ENCODE peak calls at places on chromosome 15, in four cellular contexts. U is A549, O is stomach, K is ovary. D is an unnamed sample.
A peak's percentile ranks its signal among the peaks of the same experiment; 100 is the strongest.

GRCh38 chr15:80476036-80476435 is 71.9 kb downstream of the ARNT2 start:
- DNase-seq in U (no peak), O (no peak), K (no peak), D (no peak)

GRCh38 chr15:62591842-62592838 is 427.1 kb upstream of the C2CD4B start:
- DNase-seq in U (peak; percentile 54), O (no peak), K (no peak), D (no peak)

GRCh38 chr15:90571063-90571541 is 41.4 kb downstream of the CRTC3 start:
- DNase-seq in U (peak; percentile 52), O (no peak), K (no peak), D (peak; percentile 46)

GRCh38 chr15:82943176-82943575 is 9.3 kb downstream of the HOMER2 start:
- DNase-seq in U (peak; percentile 48), O (no peak), K (no peak), D (no peak)

GRCh38 chr15:62360286-62360685 is 195.2 kb upstream of the C2CD4B start:
- DNase-seq in U (no peak), O (no peak), K (no peak), D (no peak)

GRCh38 chr15:75840659-75841058 is 2.6 kb upstream of the UBE2Q2 start:
- DNase-seq in U (peak; percentile 71), O (no peak), K (peak; percentile 44), D (peak; percentile 54)

GRCh38 chr15:62618432-62618831 is 424.1 kb upstream of the TPM1 start:
- DNase-seq in U (peak; percentile 22), O (no peak), K (no peak), D (no peak)

GRCh38 chr15:47813985-47814384 is 96.7 kb downstream of the SEMA6D start:
- DNase-seq in U (no peak), O (no peak), K (no peak), D (no peak)

GRCh38 chr15:80996247-80996646 is 4.5 kb upstream of the TLNRD1 start:
- DNase-seq in U (peak; percentile 58), O (no peak), K (no peak), D (no peak)

GRCh38 chr15:31032959-31033358 is 41.5 kb upstream of the MTMR10 start:
- DNase-seq in U (no peak), O (no peak), K (no peak), D (no peak)

GRCh38 chr15:45867281-45867680 is 232.5 kb downstream of the SQOR start:
- DNase-seq in U (no peak), O (no peak), K (no peak), D (no peak)

GRCh38 chr15:70507772-70508351 is 255.5 kb downstream of the UACA start:
- DNase-seq in U (peak; percentile 100), O (peak; percentile 44), K (no peak), D (no peak)

GRCh38 chr15:28086175-28086703 is 12.9 kb downstream of the OCA2 start:
- DNase-seq in U (peak; percentile 70), O (peak; percentile 68), K (no peak), D (no peak)

GRCh38 chr15:73325191-73325980 is 43.4 kb downstream of the HCN4 start:
- DNase-seq in U (peak; percentile 25), O (no peak), K (no peak), D (no peak)

GRCh38 chr15:46080018-46080417 is 445.2 kb downstream of the SQOR start:
- DNase-seq in U (no peak), O (no peak), K (no peak), D (no peak)

GRCh38 chr15:91894606-91895005 is 41.1 kb downstream of the SLCO3A1 start:
- DNase-seq in U (no peak), O (no peak), K (no peak), D (no peak)

GRCh38 chr15:57619746-57620145 is 28.0 kb downstream of the MYZAP start:
- DNase-seq in U (peak; percentile 21), O (no peak), K (no peak), D (no peak)

GRCh38 chr15:51243774-51244173 is 94.6 kb downstream of the CYP19A1 start:
- DNase-seq in U (no peak), O (no peak), K (no peak), D (no peak)

GRCh38 chr15:77035999-77036471 is 34.9 kb downstream of the TSPAN3 start:
- DNase-seq in U (no peak), O (peak; percentile 17), K (no peak), D (no peak)

GRCh38 chr15:35557544-35557943 is 11.6 kb upstream of the DPH6 start:
- DNase-seq in U (peak; percentile 48), O (no peak), K (no peak), D (no peak)

GRCh38 chr15:68278345-68279217 is 1.0 kb downstream of the FEM1B start:
- DNase-seq in U (peak; percentile 86), O (no peak), K (no peak), D (no peak)

GRCh38 chr15:50837256-50837770 is 71.2 kb upstream of the AP4E1 start:
- DNase-seq in U (no peak), O (no peak), K (no peak), D (no peak)

GRCh38 chr15:29110176-29110575 is 159.4 kb downstream of the NSMCE3 start:
- DNase-seq in U (no peak), O (no peak), K (no peak), D (no peak)

GRCh38 chr15:76310470-76311070 is 699 bp downstream of the ETFA start:
- DNase-seq in U (no peak), O (no peak), K (no peak), D (no peak)

GRCh38 chr15:89387140-89387903 is 52.7 kb upstream of the POLG start:
- DNase-seq in U (no peak), O (no peak), K (no peak), D (no peak)

GRCh38 chr15:29822685-29823459 is 604 bp upstream of the TJP1 start:
- DNase-seq in U (peak; percentile 87), O (peak; percentile 72), K (peak; percentile 66), D (no peak)

GRCh38 chr15:39156636-39157255 is 424.1 kb upstream of the THBS1 start:
- DNase-seq in U (no peak), O (no peak), K (no peak), D (peak; percentile 19)

GRCh38 chr15:97783240-97783639 is 177.3 kb upstream of the ARRDC4 start:
- DNase-seq in U (no peak), O (no peak), K (no peak), D (no peak)

GRCh38 chr15:97790180-97790579 is 170.3 kb upstream of the ARRDC4 start:
- DNase-seq in U (no peak), O (no peak), K (no peak), D (no peak)

GRCh38 chr15:97791824-97792792 is 168.4 kb upstream of the ARRDC4 start:
- DNase-seq in U (no peak), O (no peak), K (no peak), D (no peak)

GRCh38 chr15:97786741-97787140 is 173.8 kb upstream of the ARRDC4 start:
- DNase-seq in U (no peak), O (no peak), K (no peak), D (no peak)
- TF ChIP-seq EP300 in U (no peak), O (no peak), K (no peak), D (no peak)

GRCh38 chr15:79310612-79310984 is 314 bp upstream of the TMED3 start:
- DNase-seq in U (peak; percentile 51), O (no peak), K (no peak), D (no peak)

GRCh38 chr15:79314186-79314585 is 3.3 kb downstream of the TMED3 start:
- DNase-seq in U (no peak), O (no peak), K (no peak), D (no peak)

GRCh38 chr15:79308874-79309273 is 2.0 kb upstream of the TMED3 start:
- DNase-seq in U (no peak), O (no peak), K (no peak), D (no peak)

GRCh38 chr15:79311901-79312553 is 1.1 kb downstream of the TMED3 start:
- DNase-seq in U (no peak), O (no peak), K (no peak), D (no peak)

DNA sequence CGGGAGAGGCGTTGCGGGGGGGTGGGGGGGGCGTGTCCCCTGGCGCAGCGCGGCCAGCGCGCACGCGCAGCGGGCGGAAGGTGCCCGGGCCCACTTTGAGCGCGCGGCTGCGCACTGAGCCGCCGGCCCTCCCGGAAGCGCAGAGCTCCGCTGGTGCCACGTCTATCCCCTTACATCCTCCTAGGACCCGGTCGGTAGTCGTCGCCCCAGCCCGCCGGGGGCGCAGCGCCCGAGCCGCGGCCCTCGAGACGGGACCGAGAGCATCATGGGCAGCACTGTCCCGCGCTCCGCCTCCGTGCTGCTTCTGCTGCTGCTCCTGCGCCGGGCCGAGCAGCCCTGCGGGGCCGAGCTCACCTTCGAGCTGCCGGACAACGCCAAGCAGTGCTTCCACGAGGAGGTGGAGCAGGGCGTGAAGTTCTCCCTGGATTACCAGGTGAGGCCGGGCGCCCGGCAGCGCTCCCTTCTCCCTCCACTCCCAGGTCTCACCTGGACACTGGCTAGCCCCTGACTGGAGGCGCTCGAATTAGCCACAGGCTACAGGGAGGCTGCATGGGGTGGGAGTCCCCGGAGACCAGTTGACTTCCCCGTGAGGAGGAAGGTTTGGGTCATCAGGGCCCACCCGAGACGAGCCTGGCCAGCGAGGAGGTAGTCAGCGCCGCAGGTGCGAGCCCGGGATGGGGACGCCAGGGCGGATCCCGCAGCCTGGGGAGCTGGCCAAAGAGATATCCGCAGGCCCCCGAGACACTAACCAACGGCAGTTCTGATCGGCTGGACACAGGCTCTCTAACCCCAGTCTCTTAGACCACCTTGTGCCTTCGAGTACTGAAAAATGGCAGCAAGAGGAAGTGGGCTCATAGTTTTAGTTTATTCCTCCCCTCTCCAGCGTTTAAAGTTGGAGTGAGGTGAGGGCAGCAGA is at the start of gene TMED3:
- DNase-seq in U (peak; percentile 90), O (peak; percentile 77), K (peak; percentile 55), D (peak; percentile 6)
- TF ChIP-seq POLR2A in U (peak; percentile 95), O (no peak), K (no peak), D (no peak)

GRCh38 chr15:69298354-69298696 is 387 bp upstream of the PAQR5 start:
- DNase-seq in U (no peak), O (no peak), K (no peak), D (no peak)

GRCh38 chr15:69297642-69298353 is 914 bp upstream of the PAQR5 start:
- DNase-seq in U (peak; percentile 52), O (no peak), K (no peak), D (no peak)

GRCh38 chr15:69298697-69299441 is at the start of gene PAQR5:
- DNase-seq in U (peak; percentile 63), O (peak; percentile 68), K (no peak), D (no peak)

GRCh38 chr15:69300129-69300588 is 1.4 kb downstream of the PAQR5 start:
- DNase-seq in U (peak; percentile 46), O (peak; percentile 69), K (no peak), D (no peak)

DNA sequence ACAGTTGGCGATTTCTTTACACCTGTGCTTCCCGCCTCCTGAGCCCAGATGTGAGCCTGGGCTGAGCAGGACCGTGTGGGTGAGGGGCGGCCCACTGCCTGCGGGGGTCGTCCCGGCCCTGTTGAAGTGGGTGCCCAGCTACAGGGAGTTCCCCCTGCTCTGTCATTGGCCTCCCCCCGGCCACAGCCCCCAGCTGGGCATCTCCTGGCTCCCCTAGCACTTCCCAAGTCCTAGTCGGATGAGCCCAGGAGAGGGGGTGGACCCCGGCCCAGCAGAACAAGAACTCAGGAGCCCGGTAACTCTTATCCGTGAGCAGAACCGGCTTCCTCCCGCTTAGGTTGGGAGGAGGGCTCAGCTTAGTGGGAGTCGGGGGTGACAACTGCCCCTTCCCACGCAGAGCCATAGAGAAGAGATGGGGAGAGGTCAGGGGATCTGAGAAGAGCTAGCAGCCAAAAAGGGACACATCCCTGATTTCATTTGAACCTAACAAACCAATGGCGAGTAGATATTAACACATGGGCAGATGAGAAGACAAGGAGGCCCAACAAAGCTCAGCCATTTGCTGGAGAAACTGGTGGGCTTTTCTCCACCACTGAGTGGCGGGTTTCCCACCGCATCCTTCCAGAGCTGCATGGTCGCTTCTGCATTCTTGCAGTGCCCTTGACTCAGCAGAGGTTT is 878 bp downstream of the PAQR5 start:
- DNase-seq in U (no peak), O (no peak), K (no peak), D (no peak)
- H3K4me3 ChIP-seq in U (peak overlapping the region; percentile 95), O (peak overlapping the region; percentile 64), K (peak overlapping the region; percentile 33), D (peak overlapping the region; percentile 46)

GRCh38 chr15:67241132-67241855 is 13.2 kb downstream of the AAGAB start:
- DNase-seq in U (no peak), O (no peak), K (no peak), D (no peak)
- TF ChIP-seq EP300 in U (no peak), O (no peak), K (no peak), D (no peak)